ENCODE peak calls at places on chromosomes 1 and 21, in five cellular contexts. T is GM12864; V is tibial artery; P is brain microvascular endothelial cell; D is CD8-positive, alpha-beta T cell. H is an unnamed sample.

GRCh38 chr1:25006770-25007169 is 76.7 kb upstream of the RUNX3 start:
- DNase-seq in T (no peak), D (no peak), P (peak; percentile 54), V (peak; percentile 41), H (peak; percentile 52)

GRCh38 chr1:180178511-180179161 is 24.0 kb downstream of the QSOX1 start:
- DNase-seq in T (no peak), V (peak; percentile 47), D (peak; percentile 51), P (peak; percentile 38), H (peak; percentile 55)

GRCh38 chr1:5374176-5374575 is 618.0 kb downstream of the NPHP4 start:
- DNase-seq in D (no peak), T (no peak), P (no peak), V (no peak), H (no peak)

GRCh38 chr1:36752891-36753361 is 270.2 kb upstream of the CSF3R start:
- DNase-seq in D (no peak), V (no peak), P (no peak), T (no peak), H (peak; percentile 45)

GRCh38 chr1:208090776-208091291 is 153.3 kb downstream of the PLXNA2 start:
- DNase-seq in V (no peak), P (no peak), D (no peak), T (no peak), H (no peak)

GRCh38 chr21:26093094-26093493 is 77.5 kb downstream of the APP start:
- DNase-seq in P (peak; percentile 45), D (no peak), T (no peak), V (no peak), H (no peak)

GRCh38 chr1:10973552-10973951 is 38.9 kb upstream of the TARDBP start:
- DNase-seq in P (no peak), V (no peak), D (no peak), T (no peak), H (peak; percentile 54)

GRCh38 chr21:36959020-36959835 is 7.2 kb downstream of the HLCS start:
- DNase-seq in V (no peak), P (no peak), D (no peak), T (no peak), H (no peak)

GRCh38 chr1:162502928-162503327 is 5.3 kb downstream of the UHMK1 start:
- DNase-seq in P (no peak), D (no peak), V (no peak), T (no peak), H (no peak)

GRCh38 chr1:212595787-212596714 is 12.5 kb upstream of the ATF3 start:
- DNase-seq in T (peak; percentile 88), V (no peak), P (peak; percentile 95), D (no peak), H (peak; percentile 55)

GRCh38 chr1:26022994-26023393 is 1.4 kb downstream of the EXTL1 start:
- DNase-seq in T (no peak), V (no peak), P (no peak), D (no peak), H (no peak)

GRCh38 chr1:117826551-117827078 is 102.8 kb downstream of the GDAP2 start:
- DNase-seq in P (peak; percentile 84), V (peak; percentile 53), T (peak; percentile 3), D (no peak), H (no peak)

GRCh38 chr21:16709866-16710550 is 802.8 kb upstream of the CXADR start:
- DNase-seq in D (no peak), V (no peak), T (no peak), P (peak; percentile 24), H (no peak)

GRCh38 chr1:229470406-229471043 is 36.6 kb upstream of the ACTA1 start:
- DNase-seq in P (no peak), D (no peak), V (no peak), T (no peak), H (no peak)

GRCh38 chr1:162151900-162152829 is 82.7 kb downstream of the NOS1AP start:
- DNase-seq in T (no peak), D (peak; percentile 1), P (peak; percentile 75), V (no peak), H (no peak)

GRCh38 chr1:230797376-230798186 is 50.4 kb downstream of the CAPN9 start:
- DNase-seq in P (peak; percentile 61), V (peak; percentile 56), D (no peak), T (no peak), H (peak; percentile 17)

GRCh38 chr1:201190624-201191051 is at the start of gene IGFN1:
- DNase-seq in D (no peak), P (no peak), V (no peak), T (no peak), H (peak; percentile 36)

GRCh38 chr1:7549693-7550161 is 221.4 kb upstream of the VAMP3 start:
- DNase-seq in D (no peak), V (no peak), T (no peak), P (peak; percentile 11), H (no peak)

GRCh38 chr21:36791695-36792451 is 93.0 kb downstream of the SIM2 start:
- DNase-seq in T (no peak), D (no peak), V (no peak), P (no peak), H (peak; percentile 41)

GRCh38 chr1:45148209-45148608 is 58.2 kb downstream of the ZSWIM5 start:
- DNase-seq in D (no peak), P (no peak), V (no peak), T (no peak), H (no peak)

GRCh38 chr1:185534806-185535205 is 199.4 kb upstream of the HMCN1 start:
- DNase-seq in T (no peak), D (no peak), V (no peak), P (no peak), H (no peak)

GRCh38 chr21:41289431-41289830 is 27.2 kb upstream of the FAM3B start:
- DNase-seq in P (no peak), D (no peak), V (no peak), T (no peak), H (no peak)

GRCh38 chr1:86706018-86706417 is 1.6 kb downstream of the SH3GLB1 start:
- DNase-seq in T (no peak), D (no peak), P (no peak), V (no peak), H (no peak)

GRCh38 chr1:116218922-116219321 is 107.7 kb downstream of the MAB21L3 start:
- DNase-seq in P (no peak), T (no peak), D (no peak), V (no peak), H (peak; percentile 41)

DNA sequence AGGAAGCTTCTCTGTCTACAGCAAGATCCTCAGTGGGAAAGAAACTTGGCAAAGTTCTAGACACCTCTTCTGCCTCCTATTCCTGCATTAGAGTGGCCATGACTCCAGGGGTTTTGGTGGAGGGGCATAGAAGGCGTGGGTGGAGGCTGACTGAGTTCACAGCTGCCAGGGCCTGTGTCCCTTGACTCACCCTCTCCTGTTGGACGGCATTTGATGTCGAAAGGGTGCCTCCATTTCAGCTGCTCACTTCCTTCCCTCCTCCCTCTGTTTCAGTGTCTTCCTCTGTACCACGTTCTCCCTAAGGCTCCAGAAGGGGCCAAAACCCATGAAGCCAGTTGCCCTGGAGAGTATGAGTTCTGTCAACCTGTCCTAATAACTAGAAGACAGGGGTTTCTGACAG is 637 bp downstream of the TMEM79 start:
- DNase-seq in D (no peak), T (no peak), P (no peak), V (no peak), H (no peak)
- H3K4me3 ChIP-seq in D (no peak overlapping the region), T (no peak overlapping the region), P (no peak overlapping the region), V (no peak overlapping the region), H (no peak overlapping the region)

GRCh38 chr1:160163612-160164011 is 12.2 kb downstream of the ATP1A4 start:
- DNase-seq in T (no peak), V (no peak), P (no peak), D (no peak), H (no peak)
- TF ChIP-seq CTCF in T (no peak), V (no peak), P (no peak), D (no peak), H (no peak)

GRCh38 chr21:44967082-44968047 is 27.5 kb downstream of the SLX9 start:
- DNase-seq in V (no peak), D (no peak), T (no peak), P (no peak), H (no peak)
- H3K4me3 ChIP-seq in V (peak overlapping the region; percentile 54), D (no peak overlapping the region), T (no peak overlapping the region), P (no peak overlapping the region), H (no peak overlapping the region)

GRCh38 chr1:177913762-177914540 is 55.9 kb downstream of the SEC16B start:
- DNase-seq in V (no peak), T (no peak), P (peak; percentile 24), D (no peak), H (no peak)
- TF ChIP-seq CTCF in V (no peak), T (peak; percentile 41), P (peak; percentile 83), D (no peak), H (no peak)

GRCh38 chr1:223177681-223178080 is 34.6 kb upstream of the TLR5 start:
- DNase-seq in V (peak; percentile 55), P (no peak), T (no peak), D (no peak), H (peak; percentile 88)
- H3K4me3 ChIP-seq in V (no peak overlapping the region), P (no peak overlapping the region), T (no peak overlapping the region), D (no peak overlapping the region), H (no peak overlapping the region)